ENCODE peak calls at places on chromosomes 4 and X, in four cellular contexts. R is upper lobe of right lung, P is adipocyte, O is psoas muscle. F is an unnamed sample.

GRCh38 chr4:7240341-7240740 is 48.0 kb downstream of the SORCS2 start:
- DNase-seq in R (no peak), P (no peak), O (no peak), F (no peak)

GRCh38 chr4:82499705-82500104 is 62.1 kb downstream of the TMEM150C start:
- DNase-seq in R (no peak), P (peak), O (no peak), F (peak)

GRCh38 chrX:16963216-16963615 is 16.8 kb downstream of the REPS2 start:
- DNase-seq in R (no peak), P (no peak), O (no peak), F (no peak)

GRCh38 chr4:38667005-38667771 is 3.2 kb downstream of the KLF3 start:
- DNase-seq in R (no peak), P (peak), O (peak), F (peak)

GRCh38 chr4:38842998-38843397 is 13.6 kb downstream of the TLR6 start:
- DNase-seq in R (no peak), P (no peak), O (no peak), F (no peak)

GRCh38 chr4:148211533-148211932 is 230.7 kb downstream of the NR3C2 start:
- DNase-seq in R (no peak), P (peak), O (no peak), F (no peak)

GRCh38 chrX:75155830-75156525 is at the start of gene ABCB7:
- DNase-seq in R (peak), P (peak), O (peak), F (peak)

GRCh38 chr4:88830576-88830975 is 132.9 kb upstream of the NAP1L5 start:
- DNase-seq in R (no peak), P (no peak), O (no peak), F (no peak)

GRCh38 chr4:128427832-128428366 is 140.3 kb upstream of the PGRMC2 start:
- DNase-seq in R (peak), P (peak), O (no peak), F (peak)